ENCODE peak calls at places on chromosomes 2 and 18, in eight cellular contexts. One of them, this sample, is unnamed.

GRCh38 chr2:39871291-39871761 is 92.3 kb upstream of the THUMPD2 start:
- DNase-seq in stimulated activated CD4-positive, alpha-beta T cell treated with anti-CD3 and anti-CD28 coated beads, Interleukin-1b, Interleukin-23, amount 100 ng/mL, for 24 hours: no peak
- DNase-seq in AG08396: peak
- DNase-seq in stomach: no peak
- DNase-seq in cardiac septum: no peak
- DNase-seq in KG1: no peak
- DNase-seq in ELR: peak
- DNase-seq in G401: peak
- DNase-seq in this sample: peak

GRCh38 chr2:55232863-55233657 is 572 bp downstream of the RPS27A start:
- DNase-seq in stomach: peak
- DNase-seq in cardiac septum: peak
- DNase-seq in ELR: peak
- DNase-seq in G401: no peak
- DNase-seq in stimulated activated CD4-positive, alpha-beta T cell treated with anti-CD3 and anti-CD28 coated beads, Interleukin-1b, Interleukin-23, amount 100 ng/mL, for 24 hours: no peak
- DNase-seq in AG08396: peak
- DNase-seq in KG1: no peak
- DNase-seq in this sample: peak

GRCh38 chr18:54217624-54218023 is 6.8 kb downstream of the MBD2 start:
- DNase-seq in ELR: no peak
- DNase-seq in KG1: no peak
- DNase-seq in stimulated activated CD4-positive, alpha-beta T cell treated with anti-CD3 and anti-CD28 coated beads, Interleukin-1b, Interleukin-23, amount 100 ng/mL, for 24 hours: no peak
- DNase-seq in cardiac septum: no peak
- DNase-seq in stomach: no peak
- DNase-seq in G401: no peak
- DNase-seq in AG08396: no peak
- DNase-seq in this sample: no peak

GRCh38 chr18:33040213-33040612 is 267.4 kb upstream of the KLHL14 start:
- DNase-seq in AG08396: no peak
- DNase-seq in G401: no peak
- DNase-seq in cardiac septum: no peak
- DNase-seq in stimulated activated CD4-positive, alpha-beta T cell treated with anti-CD3 and anti-CD28 coated beads, Interleukin-1b, Interleukin-23, amount 100 ng/mL, for 24 hours: no peak
- DNase-seq in stomach: no peak
- DNase-seq in ELR: no peak
- DNase-seq in KG1: no peak
- DNase-seq in this sample: no peak

GRCh38 chr2:109225170-109225775 is 96.3 kb downstream of the SH3RF3 start:
- DNase-seq in stimulated activated CD4-positive, alpha-beta T cell treated with anti-CD3 and anti-CD28 coated beads, Interleukin-1b, Interleukin-23, amount 100 ng/mL, for 24 hours: no peak
- DNase-seq in G401: no peak
- DNase-seq in stomach: no peak
- DNase-seq in cardiac septum: no peak
- DNase-seq in KG1: no peak
- DNase-seq in ELR: no peak
- DNase-seq in AG08396: no peak
- DNase-seq in this sample: no peak

GRCh38 chr2:135052997-135053474 is 944 bp downstream of the RAB3GAP1 start:
- DNase-seq in ELR: peak
- DNase-seq in G401: no peak
- DNase-seq in AG08396: no peak
- DNase-seq in cardiac septum: no peak
- DNase-seq in stomach: no peak
- DNase-seq in stimulated activated CD4-positive, alpha-beta T cell treated with anti-CD3 and anti-CD28 coated beads, Interleukin-1b, Interleukin-23, amount 100 ng/mL, for 24 hours: peak
- DNase-seq in KG1: no peak
- DNase-seq in this sample: no peak

GRCh38 chr2:143402462-143402861 is 273.2 kb downstream of the ARHGAP15 start:
- DNase-seq in stimulated activated CD4-positive, alpha-beta T cell treated with anti-CD3 and anti-CD28 coated beads, Interleukin-1b, Interleukin-23, amount 100 ng/mL, for 24 hours: no peak
- DNase-seq in G401: no peak
- DNase-seq in stomach: no peak
- DNase-seq in KG1: no peak
- DNase-seq in cardiac septum: no peak
- DNase-seq in AG08396: no peak
- DNase-seq in ELR: no peak
- DNase-seq in this sample: no peak

GRCh38 chr2:144642106-144642505 is 122.2 kb upstream of the ZEB2 start:
- DNase-seq in KG1: no peak
- DNase-seq in cardiac septum: no peak
- DNase-seq in stomach: no peak
- DNase-seq in G401: no peak
- DNase-seq in AG08396: no peak
- DNase-seq in ELR: no peak
- DNase-seq in stimulated activated CD4-positive, alpha-beta T cell treated with anti-CD3 and anti-CD28 coated beads, Interleukin-1b, Interleukin-23, amount 100 ng/mL, for 24 hours: no peak
- DNase-seq in this sample: no peak

GRCh38 chr2:220904015-220904414 is 668.1 kb downstream of the EPHA4 start:
- DNase-seq in stomach: no peak
- DNase-seq in cardiac septum: no peak
- DNase-seq in G401: no peak
- DNase-seq in ELR: no peak
- DNase-seq in KG1: no peak
- DNase-seq in AG08396: no peak
- DNase-seq in stimulated activated CD4-positive, alpha-beta T cell treated with anti-CD3 and anti-CD28 coated beads, Interleukin-1b, Interleukin-23, amount 100 ng/mL, for 24 hours: no peak
- DNase-seq in this sample: no peak

GRCh38 chr2:68646303-68646702 is 2.9 kb downstream of the PROKR1 start:
- DNase-seq in ELR: no peak
- DNase-seq in AG08396: no peak
- DNase-seq in stimulated activated CD4-positive, alpha-beta T cell treated with anti-CD3 and anti-CD28 coated beads, Interleukin-1b, Interleukin-23, amount 100 ng/mL, for 24 hours: no peak
- DNase-seq in G401: no peak
- DNase-seq in cardiac septum: no peak
- DNase-seq in stomach: no peak
- DNase-seq in KG1: no peak
- DNase-seq in this sample: no peak

GRCh38 chr2:9410108-9410507 is 13.2 kb downstream of the ITGB1BP1 start:
- DNase-seq in ELR: no peak
- DNase-seq in cardiac septum: no peak
- DNase-seq in KG1: no peak
- DNase-seq in stomach: no peak
- DNase-seq in G401: no peak
- DNase-seq in stimulated activated CD4-positive, alpha-beta T cell treated with anti-CD3 and anti-CD28 coated beads, Interleukin-1b, Interleukin-23, amount 100 ng/mL, for 24 hours: no peak
- DNase-seq in AG08396: no peak
- DNase-seq in this sample: no peak

GRCh38 chr18:35950628-35950982 is 21.9 kb upstream of the RMP24 start:
- DNase-seq in cardiac septum: no peak
- DNase-seq in stomach: no peak
- DNase-seq in stimulated activated CD4-positive, alpha-beta T cell treated with anti-CD3 and anti-CD28 coated beads, Interleukin-1b, Interleukin-23, amount 100 ng/mL, for 24 hours: no peak
- DNase-seq in ELR: no peak
- DNase-seq in AG08396: no peak
- DNase-seq in KG1: no peak
- DNase-seq in G401: no peak
- DNase-seq in this sample: no peak

GRCh38 chr2:158586491-158586890 is 129.7 kb downstream of the PKP4 start:
- DNase-seq in AG08396: peak
- DNase-seq in stomach: no peak
- DNase-seq in KG1: no peak
- DNase-seq in cardiac septum: no peak
- DNase-seq in stimulated activated CD4-positive, alpha-beta T cell treated with anti-CD3 and anti-CD28 coated beads, Interleukin-1b, Interleukin-23, amount 100 ng/mL, for 24 hours: no peak
- DNase-seq in G401: no peak
- DNase-seq in ELR: peak
- DNase-seq in this sample: no peak

GRCh38 chr2:44663471-44664073 is 277.9 kb upstream of the SIX3 start:
- DNase-seq in G401: no peak
- DNase-seq in stimulated activated CD4-positive, alpha-beta T cell treated with anti-CD3 and anti-CD28 coated beads, Interleukin-1b, Interleukin-23, amount 100 ng/mL, for 24 hours: no peak
- DNase-seq in KG1: no peak
- DNase-seq in AG08396: no peak
- DNase-seq in ELR: no peak
- DNase-seq in stomach: no peak
- DNase-seq in cardiac septum: no peak
- DNase-seq in this sample: no peak

GRCh38 chr2:72118951-72119350 is 28.7 kb downstream of the CYP26B1 start:
- DNase-seq in G401: no peak
- DNase-seq in AG08396: no peak
- DNase-seq in cardiac septum: no peak
- DNase-seq in KG1: no peak
- DNase-seq in stimulated activated CD4-positive, alpha-beta T cell treated with anti-CD3 and anti-CD28 coated beads, Interleukin-1b, Interleukin-23, amount 100 ng/mL, for 24 hours: no peak
- DNase-seq in stomach: no peak
- DNase-seq in ELR: no peak
- DNase-seq in this sample: no peak

GRCh38 chr2:172634477-172634876 is 78.6 kb downstream of the PDK1 start:
- DNase-seq in AG08396: no peak
- DNase-seq in KG1: no peak
- DNase-seq in G401: no peak
- DNase-seq in stomach: no peak
- DNase-seq in cardiac septum: no peak
- DNase-seq in stimulated activated CD4-positive, alpha-beta T cell treated with anti-CD3 and anti-CD28 coated beads, Interleukin-1b, Interleukin-23, amount 100 ng/mL, for 24 hours: no peak
- DNase-seq in ELR: no peak
- DNase-seq in this sample: no peak

GRCh38 chr2:134657650-134658250 is 61.0 kb downstream of the TMEM163 start:
- DNase-seq in G401: no peak
- DNase-seq in ELR: peak
- DNase-seq in AG08396: no peak
- DNase-seq in cardiac septum: no peak
- DNase-seq in KG1: no peak
- DNase-seq in stomach: no peak
- DNase-seq in stimulated activated CD4-positive, alpha-beta T cell treated with anti-CD3 and anti-CD28 coated beads, Interleukin-1b, Interleukin-23, amount 100 ng/mL, for 24 hours: no peak
- DNase-seq in this sample: peak

GRCh38 chr2:70340921-70341765 is 39.3 kb upstream of the FAM136A start:
- DNase-seq in AG08396: peak
- DNase-seq in ELR: peak
- DNase-seq in G401: peak
- DNase-seq in stimulated activated CD4-positive, alpha-beta T cell treated with anti-CD3 and anti-CD28 coated beads, Interleukin-1b, Interleukin-23, amount 100 ng/mL, for 24 hours: peak
- DNase-seq in stomach: no peak
- DNase-seq in cardiac septum: no peak
- DNase-seq in KG1: no peak
- DNase-seq in this sample: peak

GRCh38 chr18:45059695-45060094 is 379.0 kb downstream of the SETBP1 start:
- DNase-seq in AG08396: peak
- DNase-seq in G401: no peak
- DNase-seq in stomach: no peak
- DNase-seq in stimulated activated CD4-positive, alpha-beta T cell treated with anti-CD3 and anti-CD28 coated beads, Interleukin-1b, Interleukin-23, amount 100 ng/mL, for 24 hours: no peak
- DNase-seq in KG1: peak
- DNase-seq in cardiac septum: no peak
- DNase-seq in ELR: peak
- DNase-seq in this sample: peak

GRCh38 chr2:175167076-175167791 is 769 bp downstream of the ATF2 start:
- DNase-seq in KG1: no peak
- DNase-seq in stimulated activated CD4-positive, alpha-beta T cell treated with anti-CD3 and anti-CD28 coated beads, Interleukin-1b, Interleukin-23, amount 100 ng/mL, for 24 hours: peak
- DNase-seq in ELR: peak
- DNase-seq in stomach: no peak
- DNase-seq in cardiac septum: no peak
- DNase-seq in AG08396: peak
- DNase-seq in G401: peak
- DNase-seq in this sample: peak

GRCh38 chr18:10086458-10086857 is 172.6 kb downstream of the VAPA start:
- DNase-seq in stomach: no peak
- DNase-seq in stimulated activated CD4-positive, alpha-beta T cell treated with anti-CD3 and anti-CD28 coated beads, Interleukin-1b, Interleukin-23, amount 100 ng/mL, for 24 hours: no peak
- DNase-seq in AG08396: no peak
- DNase-seq in ELR: no peak
- DNase-seq in G401: no peak
- DNase-seq in KG1: no peak
- DNase-seq in cardiac septum: no peak
- DNase-seq in this sample: no peak

GRCh38 chr2:217370391-217370790 is 510.5 kb upstream of the TNP1 start:
- DNase-seq in cardiac septum: no peak
- DNase-seq in KG1: no peak
- DNase-seq in stomach: no peak
- DNase-seq in ELR: peak
- DNase-seq in stimulated activated CD4-positive, alpha-beta T cell treated with anti-CD3 and anti-CD28 coated beads, Interleukin-1b, Interleukin-23, amount 100 ng/mL, for 24 hours: peak
- DNase-seq in G401: no peak
- DNase-seq in AG08396: peak
- DNase-seq in this sample: peak

GRCh38 chr2:201758229-201758628 is 22.5 kb downstream of the ALS2 start:
- DNase-seq in ELR: no peak
- DNase-seq in stimulated activated CD4-positive, alpha-beta T cell treated with anti-CD3 and anti-CD28 coated beads, Interleukin-1b, Interleukin-23, amount 100 ng/mL, for 24 hours: no peak
- DNase-seq in AG08396: no peak
- DNase-seq in stomach: no peak
- DNase-seq in KG1: no peak
- DNase-seq in G401: no peak
- DNase-seq in cardiac septum: no peak
- DNase-seq in this sample: no peak

GRCh38 chr2:54528311-54528945 is 72.3 kb downstream of the SPTBN1 start:
- DNase-seq in stomach: no peak
- DNase-seq in G401: no peak
- DNase-seq in ELR: no peak
- DNase-seq in stimulated activated CD4-positive, alpha-beta T cell treated with anti-CD3 and anti-CD28 coated beads, Interleukin-1b, Interleukin-23, amount 100 ng/mL, for 24 hours: no peak
- DNase-seq in cardiac septum: no peak
- DNase-seq in AG08396: no peak
- DNase-seq in KG1: no peak
- DNase-seq in this sample: no peak

GRCh38 chr2:229431331-229431954 is 160.4 kb upstream of the PID1 start:
- DNase-seq in ELR: peak
- DNase-seq in cardiac septum: no peak
- DNase-seq in stomach: no peak
- DNase-seq in AG08396: no peak
- DNase-seq in stimulated activated CD4-positive, alpha-beta T cell treated with anti-CD3 and anti-CD28 coated beads, Interleukin-1b, Interleukin-23, amount 100 ng/mL, for 24 hours: no peak
- DNase-seq in KG1: peak
- DNase-seq in G401: peak
- DNase-seq in this sample: no peak

GRCh38 chr2:112926707-112927106 is 15.7 kb downstream of the IL37 start:
- DNase-seq in AG08396: no peak
- DNase-seq in G401: no peak
- DNase-seq in KG1: no peak
- DNase-seq in stomach: no peak
- DNase-seq in stimulated activated CD4-positive, alpha-beta T cell treated with anti-CD3 and anti-CD28 coated beads, Interleukin-1b, Interleukin-23, amount 100 ng/mL, for 24 hours: no peak
- DNase-seq in ELR: no peak
- DNase-seq in cardiac septum: no peak
- DNase-seq in this sample: no peak

GRCh38 chr2:57465967-57466366 is 580.6 kb upstream of the VRK2 start:
- DNase-seq in stimulated activated CD4-positive, alpha-beta T cell treated with anti-CD3 and anti-CD28 coated beads, Interleukin-1b, Interleukin-23, amount 100 ng/mL, for 24 hours: no peak
- DNase-seq in cardiac septum: no peak
- DNase-seq in stomach: no peak
- DNase-seq in KG1: no peak
- DNase-seq in ELR: no peak
- DNase-seq in G401: no peak
- DNase-seq in AG08396: no peak
- DNase-seq in this sample: no peak

GRCh38 chr2:54461251-54461650 is 5.1 kb downstream of the SPTBN1 start:
- DNase-seq in G401: no peak
- DNase-seq in stomach: no peak
- DNase-seq in ELR: no peak
- DNase-seq in AG08396: no peak
- DNase-seq in KG1: no peak
- DNase-seq in stimulated activated CD4-positive, alpha-beta T cell treated with anti-CD3 and anti-CD28 coated beads, Interleukin-1b, Interleukin-23, amount 100 ng/mL, for 24 hours: no peak
- DNase-seq in cardiac septum: no peak
- DNase-seq in this sample: peak

GRCh38 chr2:230956827-230957755 is 32.0 kb upstream of the GPR55 start:
- DNase-seq in stomach: peak
- DNase-seq in stimulated activated CD4-positive, alpha-beta T cell treated with anti-CD3 and anti-CD28 coated beads, Interleukin-1b, Interleukin-23, amount 100 ng/mL, for 24 hours: no peak
- DNase-seq in ELR: peak
- DNase-seq in G401: no peak
- DNase-seq in AG08396: peak
- DNase-seq in cardiac septum: no peak
- DNase-seq in KG1: no peak
- DNase-seq in this sample: peak

GRCh38 chr18:59455728-59456276 is 96.7 kb upstream of the LMAN1 start:
- DNase-seq in cardiac septum: no peak
- DNase-seq in ELR: no peak
- DNase-seq in KG1: no peak
- DNase-seq in stimulated activated CD4-positive, alpha-beta T cell treated with anti-CD3 and anti-CD28 coated beads, Interleukin-1b, Interleukin-23, amount 100 ng/mL, for 24 hours: no peak
- DNase-seq in G401: no peak
- DNase-seq in stomach: no peak
- DNase-seq in AG08396: no peak
- DNase-seq in this sample: no peak

GRCh38 chr18:13455470-13455869 is 236.9 kb downstream of the LDLRAD4 start:
- DNase-seq in AG08396: no peak
- DNase-seq in G401: peak
- DNase-seq in stomach: no peak
- DNase-seq in cardiac septum: no peak
- DNase-seq in ELR: no peak
- DNase-seq in KG1: no peak
- DNase-seq in stimulated activated CD4-positive, alpha-beta T cell treated with anti-CD3 and anti-CD28 coated beads, Interleukin-1b, Interleukin-23, amount 100 ng/mL, for 24 hours: no peak
- DNase-seq in this sample: no peak

GRCh38 chr2:171531291-171531690 is 9.0 kb downstream of the CYBRD1 start:
- DNase-seq in cardiac septum: no peak
- DNase-seq in stimulated activated CD4-positive, alpha-beta T cell treated with anti-CD3 and anti-CD28 coated beads, Interleukin-1b, Interleukin-23, amount 100 ng/mL, for 24 hours: no peak
- DNase-seq in G401: no peak
- DNase-seq in KG1: no peak
- DNase-seq in ELR: peak
- DNase-seq in stomach: no peak
- DNase-seq in AG08396: no peak
- DNase-seq in this sample: peak

GRCh38 chr2:238422285-238422684 is 4.4 kb upstream of the ASB1 start:
- DNase-seq in ELR: no peak
- DNase-seq in G401: no peak
- DNase-seq in stimulated activated CD4-positive, alpha-beta T cell treated with anti-CD3 and anti-CD28 coated beads, Interleukin-1b, Interleukin-23, amount 100 ng/mL, for 24 hours: no peak
- DNase-seq in cardiac septum: no peak
- DNase-seq in AG08396: no peak
- DNase-seq in stomach: no peak
- DNase-seq in KG1: no peak
- DNase-seq in this sample: no peak

GRCh38 chr18:36265035-36265434 is 32.5 kb upstream of the FHOD3 start:
- DNase-seq in KG1: no peak
- DNase-seq in G401: no peak
- DNase-seq in ELR: no peak
- DNase-seq in cardiac septum: no peak
- DNase-seq in stimulated activated CD4-positive, alpha-beta T cell treated with anti-CD3 and anti-CD28 coated beads, Interleukin-1b, Interleukin-23, amount 100 ng/mL, for 24 hours: no peak
- DNase-seq in AG08396: no peak
- DNase-seq in stomach: no peak
- DNase-seq in this sample: no peak

This sample was measured in Daoy.